ENCODE peak calls at places on chromosomes 7 and 10, in seven cellular contexts. D is stimulated activated CD8-positive, alpha-beta memory T cell treated with anti-CD3 and anti-CD28 coated beads, Interleukin-7, amount 100 ng/mL, for 4 hours; T is fibroblast of mammary gland; Y is fibroblast of the conjunctiva; N is glutamatergic neuron; L is EH; U is endothelial cell. K is an unnamed sample.

GRCh38 chr7:117273325-117274292 is 49.2 kb downstream of the WNT2 start:
- DNase-seq in Y (no peak), D (no peak), L (no peak), N (no peak), U (no peak), T (no peak), K (no peak)

GRCh38 chr7:877312-878232 is 1.2 kb downstream of the GET4 start:
- DNase-seq in T (no peak), D (no peak), U (peak), L (no peak), Y (no peak), N (peak), K (no peak)

GRCh38 chr7:72467237-72467636 is 55.1 kb upstream of the CALN1 start:
- DNase-seq in U (no peak), D (no peak), T (no peak), L (no peak), Y (no peak), N (no peak), K (no peak)

GRCh38 chr10:15791816-15792524 is 68.3 kb downstream of the MINDY3 start:
- DNase-seq in D (no peak), N (peak), T (peak), U (no peak), Y (peak), L (peak), K (no peak)

GRCh38 chr7:112414855-112415490 is 35.3 kb upstream of the IFRD1 start:
- DNase-seq in T (peak), D (no peak), U (peak), N (no peak), L (peak), Y (peak), K (no peak)

GRCh38 chr7:158454631-158455030 is 133.0 kb downstream of the PTPRN2 start:
- DNase-seq in Y (no peak), D (no peak), U (no peak), T (no peak), N (no peak), L (no peak), K (no peak)

GRCh38 chr7:80278737-80279136 is 144.1 kb downstream of the GNAI1 start:
- DNase-seq in D (no peak), N (no peak), U (no peak), L (no peak), T (no peak), Y (no peak), K (no peak)

GRCh38 chr7:4297843-4298219 is 384.3 kb upstream of the FOXK1 start:
- DNase-seq in U (no peak), L (no peak), T (no peak), N (no peak), Y (no peak), D (no peak), K (no peak)

GRCh38 chr7:117808273-117808868 is 64.9 kb downstream of the CTTNBP2 start:
- DNase-seq in U (no peak), N (no peak), D (no peak), L (no peak), T (peak), Y (no peak), K (no peak)

GRCh38 chr10:86294346-86295265 is 72.0 kb downstream of the GRID1 start:
- DNase-seq in D (no peak), Y (no peak), T (no peak), U (no peak), L (no peak), N (peak), K (no peak)

GRCh38 chr10:4736608-4737007 is 89.4 kb upstream of the AKR1E2 start:
- DNase-seq in U (no peak), D (no peak), T (no peak), L (no peak), N (no peak), Y (no peak), K (no peak)

GRCh38 chr10:75000748-75001321 is 110.6 kb upstream of the SAMD8 start:
- DNase-seq in D (no peak), U (no peak), N (no peak), Y (no peak), T (no peak), L (no peak), K (no peak)

GRCh38 chr7:22860784-22861482 is 38.3 kb upstream of the TOMM7 start:
- DNase-seq in L (no peak), Y (no peak), U (peak), N (peak), D (no peak), T (no peak), K (no peak)

GRCh38 chr7:114988755-114989154 is 66.9 kb downstream of the MDFIC start:
- DNase-seq in L (peak), Y (peak), U (no peak), T (peak), N (no peak), D (no peak), K (no peak)

GRCh38 chr7:140314571-140315480 is 83.5 kb downstream of the SLC37A3 start:
- DNase-seq in U (no peak), Y (no peak), L (peak), T (peak), N (no peak), D (no peak), K (no peak)

GRCh38 chr7:30866939-30867338 is 44.7 kb upstream of the AQP1 start:
- DNase-seq in D (no peak), N (no peak), L (no peak), T (no peak), Y (no peak), U (no peak), K (no peak)

GRCh38 chr7:128116740-128117139 is 85.5 kb upstream of the LRRC4 start:
- DNase-seq in Y (no peak), L (no peak), N (peak), T (no peak), D (no peak), U (no peak), K (no peak)